ENCODE peak calls at places on chromosomes 6 and 20, in six cellular contexts. L is Calu3; H is activated CD4-positive, alpha-beta T cell treated with anti-CD3 and anti-CD28 coated beads, Interleukin-2, amount 50 U/mL, for 24 hours; X is kidney epithelial cell; U is AG10803; K is posterior cingulate gyrus. T is an unnamed sample.

GRCh38 chr6:56524891-56525703 is 117.6 kb downstream of the DST start:
- DNase-seq in X (no peak), L (no peak), H (no peak), K (no peak), U (peak; percentile 98), T (no peak)

GRCh38 chr6:4942673-4943009 is 61.2 kb downstream of the RPP40 start:
- DNase-seq in H (no peak), X (no peak), U (no peak), L (no peak), K (no peak), T (no peak)

GRCh38 chr20:4513720-4514119 is 208.0 kb upstream of the PRND start:
- DNase-seq in H (no peak), L (no peak), K (no peak), X (peak; percentile 81), U (peak; percentile 42), T (no peak)

GRCh38 chr6:28738396-28738765 is 185.4 kb downstream of the TRIM27 start:
- DNase-seq in L (no peak), H (no peak), K (no peak), U (no peak), X (no peak), T (no peak)

GRCh38 chr6:106608080-106608668 is 21.1 kb downstream of the RTN4IP1 start:
- DNase-seq in U (peak; percentile 62), K (no peak), X (peak; percentile 47), H (peak; percentile 17), L (peak; percentile 58), T (no peak)

GRCh38 chr6:133544419-133544818 is 303.3 kb downstream of the EYA4 start:
- DNase-seq in X (no peak), L (no peak), H (no peak), U (no peak), K (no peak), T (no peak)

GRCh38 chr6:159174263-159174974 is 5.2 kb downstream of the FNDC1 start:
- DNase-seq in H (peak; percentile 52), U (peak; percentile 77), X (no peak), L (peak; percentile 84), K (peak; percentile 75), T (peak; percentile 57)

GRCh38 chr6:167311286-167311685 is 13.6 kb upstream of the TTLL2 start:
- DNase-seq in L (no peak), H (no peak), X (no peak), U (no peak), K (peak; percentile 74), T (no peak)

GRCh38 chr6:40692311-40692710 is 105.1 kb upstream of the LRFN2 start:
- DNase-seq in H (no peak), U (no peak), K (no peak), X (no peak), L (no peak), T (no peak)

GRCh38 chr6:107114872-107115694 is at the start of gene BEND3:
- DNase-seq in K (peak; percentile 6), U (peak; percentile 24), L (peak; percentile 52), H (no peak), X (no peak), T (no peak)

GRCh38 chr20:51440589-51440988 is 101.9 kb downstream of the NFATC2 start:
- DNase-seq in K (no peak), X (no peak), H (no peak), U (no peak), L (no peak), T (no peak)

GRCh38 chr6:10310826-10311225 is 104.0 kb downstream of the TFAP2A start:
- DNase-seq in X (no peak), H (no peak), U (no peak), L (peak; percentile 50), K (no peak), T (no peak)

GRCh38 chr6:7846971-7847818 is 63.4 kb downstream of the TXNDC5 start:
- DNase-seq in U (peak; percentile 67), L (no peak), H (no peak), K (no peak), X (no peak), T (no peak)

GRCh38 chr20:4234128-4234527 is 218.8 kb upstream of the RNF24 start:
- DNase-seq in K (no peak), U (peak; percentile 95), H (no peak), L (no peak), X (no peak), T (no peak)

GRCh38 chr20:13009682-13010406 is 1.1 kb downstream of the SPTLC3 start:
- DNase-seq in U (peak; percentile 92), K (no peak), H (no peak), L (peak; percentile 8), X (peak; percentile 86), T (no peak)

GRCh38 chr6:118965354-118965753 is 30.4 kb upstream of the MCM9 start:
- DNase-seq in L (no peak), H (no peak), K (no peak), U (no peak), X (no peak), T (no peak)

GRCh38 chr6:70110128-70111022 is 192.5 kb downstream of the COL9A1 start:
- DNase-seq in H (no peak), K (no peak), L (no peak), X (no peak), U (peak; percentile 5), T (no peak)

GRCh38 chr6:157724138-157724537 is 98.9 kb upstream of the SNX9 start:
- DNase-seq in U (peak; percentile 25), X (no peak), L (no peak), H (no peak), K (no peak), T (no peak)

GRCh38 chr6:155022726-155023125 is 27.6 kb downstream of the TIAM2 start:
- DNase-seq in H (no peak), K (no peak), L (no peak), X (no peak), U (no peak), T (no peak)

GRCh38 chr20:54475334-54476287 is at the start of gene DOK5:
- DNase-seq in X (no peak), L (peak; percentile 41), K (peak; percentile 51), U (peak; percentile 18), H (no peak), T (no peak)

GRCh38 chr6:133802861-133803260 is 86.1 kb upstream of the TCF21 start:
- DNase-seq in K (no peak), U (peak; percentile 53), L (no peak), X (no peak), H (no peak), T (no peak)

GRCh38 chr20:13029687-13030510 is 21.1 kb downstream of the SPTLC3 start:
- DNase-seq in H (no peak), X (peak; percentile 89), L (peak; percentile 69), U (peak; percentile 97), K (no peak), T (no peak)

GRCh38 chr20:18019068-18019467 is 38.6 kb downstream of the OVOL2 start:
- DNase-seq in K (no peak), U (peak; percentile 9), H (no peak), L (no peak), X (no peak), T (no peak)

GRCh38 chr6:15440040-15440439 is 194.2 kb downstream of the JARID2 start:
- DNase-seq in H (no peak), L (no peak), K (no peak), U (no peak), X (no peak), T (no peak)

GRCh38 chr6:131946404-131946991 is 4.7 kb downstream of the CCN2 start:
- DNase-seq in U (peak; percentile 80), K (no peak), X (peak; percentile 7), H (no peak), L (peak; percentile 28), T (no peak)

GRCh38 chr6:11317885-11318771 is 85.7 kb upstream of the NEDD9 start:
- DNase-seq in X (peak; percentile 100), H (peak; percentile 66), L (peak; percentile 73), U (peak; percentile 96), K (peak; percentile 27), T (no peak)

GRCh38 chr20:62021794-62022419 is 43.8 kb downstream of the TAF4 start:
- DNase-seq in H (no peak), L (no peak), X (no peak), U (no peak), K (no peak), T (no peak)

GRCh38 chr20:31713312-31714049 is 9.2 kb downstream of the BCL2L1 start:
- DNase-seq in K (no peak), L (peak; percentile 69), X (peak; percentile 65), H (no peak), U (peak; percentile 95), T (no peak)

T was measured in NCI-H1048.